ENCODE peak calls at places on chromosomes 12 and 14, in eight cellular contexts. P is stimulated activated CD4-positive, alpha-beta T cell treated with anti-CD3 and anti-CD28 coated beads, TNF-alpha, amount 100 ng/mL, for 24 hours; Q is HEK293T; H is H4; K is progenitor cell of endocrine pancreas; U is AG20443; C is A172; W is hypothalamus. R is an unnamed sample.

GRCh38 chr12:124456652-124457152 is 110.7 kb downstream of the NCOR2 start:
- DNase-seq in P (no peak), Q (no peak), H (no peak), K (no peak), U (no peak), C (no peak), W (no peak), R (no peak)

GRCh38 chr14:66099451-66099850 is 386.7 kb upstream of the CCDC196 start:
- DNase-seq in P (no peak), Q (no peak), H (no peak), K (no peak), U (no peak), C (no peak), W (no peak), R (no peak)

GRCh38 chr14:64117671-64118402 is 176.3 kb downstream of the ESR2 start:
- DNase-seq in P (no peak), Q (no peak), H (no peak), K (no peak), U (peak; percentile 76), C (peak; percentile 67), W (no peak), R (peak; percentile 95)

GRCh38 chr14:100446572-100446971 is 123.4 kb downstream of the SLC25A47 start:
- DNase-seq in P (no peak), Q (peak; percentile 45), H (no peak), K (no peak), U (no peak), C (peak; percentile 55), W (no peak), R (no peak)

GRCh38 chr14:24952851-24953666 is 96.9 kb downstream of the STXBP6 start:
- DNase-seq in P (no peak), Q (peak; percentile 53), H (peak; percentile 9), K (no peak), U (no peak), C (no peak), W (peak; percentile 20), R (no peak)

GRCh38 chr14:77213657-77214016 is 32.0 kb downstream of the TMEM63C start:
- DNase-seq in P (no peak), Q (no peak), H (no peak), K (no peak), U (no peak), C (no peak), W (no peak), R (no peak)

GRCh38 chr14:58465425-58465824 is 37.9 kb downstream of the KIAA0586 start:
- DNase-seq in P (no peak), Q (no peak), H (no peak), K (no peak), U (no peak), C (no peak), W (no peak), R (no peak)

GRCh38 chr14:90632868-90633267 is 183.4 kb downstream of the TTC7B start:
- DNase-seq in P (no peak), Q (no peak), H (no peak), K (no peak), U (no peak), C (no peak), W (no peak), R (no peak)

GRCh38 chr12:129535351-129535750 is 368.5 kb downstream of the TMEM132D start:
- DNase-seq in P (no peak), Q (no peak), H (no peak), K (no peak), U (no peak), C (no peak), W (no peak), R (no peak)

GRCh38 chr14:39488600-39488999 is 56.4 kb upstream of the FBXO33 start:
- DNase-seq in P (no peak), Q (no peak), H (no peak), K (no peak), U (peak; percentile 14), C (no peak), W (no peak), R (peak; percentile 3)

GRCh38 chr14:24508155-24508554 is at the start of gene CMA1:
- DNase-seq in P (no peak), Q (no peak), H (no peak), K (no peak), U (no peak), C (no peak), W (no peak), R (no peak)

GRCh38 chr12:67365131-67365530 is 96.0 kb downstream of the CAND1 start:
- DNase-seq in P (no peak), Q (no peak), H (no peak), K (no peak), U (no peak), C (no peak), W (no peak), R (no peak)

GRCh38 chr12:89278862-89279261 is 73.4 kb downstream of the DUSP6 start:
- DNase-seq in P (no peak), Q (no peak), H (no peak), K (no peak), U (no peak), C (no peak), W (no peak), R (no peak)

GRCh38 chr12:110574044-110574443 is 9.1 kb downstream of the PPTC7 start:
- DNase-seq in P (no peak), Q (no peak), H (no peak), K (no peak), U (no peak), C (no peak), W (no peak), R (no peak)

GRCh38 chr12:50517456-50518048 is 12.8 kb downstream of the DIP2B start:
- DNase-seq in P (no peak), Q (no peak), H (peak; percentile 16), K (no peak), U (no peak), C (no peak), W (no peak), R (no peak)

GRCh38 chr14:56127156-56127555 is 8.9 kb downstream of the PELI2 start:
- DNase-seq in P (no peak), Q (no peak), H (no peak), K (no peak), U (no peak), C (no peak), W (no peak), R (no peak)

GRCh38 chr12:67082221-67082620 is 186.9 kb upstream of the CAND1 start:
- DNase-seq in P (no peak), Q (no peak), H (no peak), K (no peak), U (no peak), C (no peak), W (no peak), R (no peak)

GRCh38 chr14:63952053-63952932 is 99.5 kb downstream of the SYNE2 start:
- DNase-seq in P (no peak), Q (no peak), H (no peak), K (no peak), U (no peak), C (no peak), W (no peak), R (no peak)

GRCh38 chr12:88946377-88946997 is 366.2 kb upstream of the KITLG start:
- DNase-seq in P (no peak), Q (no peak), H (peak; percentile 85), K (no peak), U (peak; percentile 73), C (peak; percentile 76), W (no peak), R (peak; percentile 91)